ENCODE peak calls at places on chromosomes 5 and 9, in eight cellular contexts. S is fibroblast of the aortic adventitia, U is mammary epithelial cell, K is psoas muscle, Q is HFF-Myc, G is Peyer's patch, N is fibroblast of pulmonary artery, O is uterus. Z is an unnamed sample.

GRCh38 chr9:134917431-134918373 is at the start of gene FCN1:
- DNase-seq in S (no peak), U (no peak), K (no peak), Q (no peak), G (no peak), N (no peak), O (no peak), Z (no peak)

GRCh38 chr9:107593224-107593870 is 103.8 kb upstream of the KLF4 start:
- DNase-seq in S (no peak), U (no peak), K (no peak), Q (no peak), G (no peak), N (no peak), O (no peak), Z (no peak)

GRCh38 chr9:5514608-5515260 is 4.4 kb downstream of the PDCD1LG2 start:
- DNase-seq in S (no peak), U (no peak), K (no peak), Q (no peak), G (no peak), N (no peak), O (no peak), Z (no peak)

GRCh38 chr9:33919276-33919897 is 102.4 kb downstream of the UBE2R2 start:
- DNase-seq in S (no peak), U (no peak), K (no peak), Q (no peak), G (no peak), N (no peak), O (no peak), Z (no peak)

GRCh38 chr5:78065073-78065472 is 229.4 kb downstream of the AP3B1 start:
- DNase-seq in S (no peak), U (no peak), K (no peak), Q (no peak), G (no peak), N (no peak), O (no peak), Z (no peak)

GRCh38 chr5:93585054-93585751 is 2.2 kb downstream of the NR2F1 start:
- DNase-seq in S (peak), U (peak), K (no peak), Q (no peak), G (no peak), N (no peak), O (no peak), Z (peak)

GRCh38 chr9:97321681-97322080 is 14.2 kb downstream of the CCDC180 start:
- DNase-seq in S (no peak), U (no peak), K (no peak), Q (no peak), G (no peak), N (no peak), O (no peak), Z (no peak)

GRCh38 chr9:127049044-127049443 is 73.4 kb downstream of the ANGPTL2 start:
- DNase-seq in S (peak), U (peak), K (no peak), Q (peak), G (peak), N (peak), O (no peak), Z (peak)

GRCh38 chr5:26009742-26010141 is 1028.6 kb downstream of the CDH9 start:
- DNase-seq in S (no peak), U (no peak), K (no peak), Q (no peak), G (no peak), N (no peak), O (no peak), Z (no peak)

GRCh38 chr9:76985581-76985980 is 33.9 kb upstream of the FOXB2 start:
- DNase-seq in S (peak), U (no peak), K (no peak), Q (no peak), G (no peak), N (no peak), O (no peak), Z (peak)

GRCh38 chr9:94639045-94639995 is at the start of gene FBP1:
- DNase-seq in S (no peak), U (no peak), K (peak), Q (no peak), G (peak), N (peak), O (no peak), Z (peak)

GRCh38 chr5:103785569-103785968 is 223.0 kb upstream of the NUDT12 start:
- DNase-seq in S (peak), U (no peak), K (no peak), Q (no peak), G (no peak), N (peak), O (no peak), Z (peak)

GRCh38 chr5:97142521-97143254 is at the start of gene LIX1:
- DNase-seq in S (peak), U (peak), K (no peak), Q (peak), G (no peak), N (peak), O (no peak), Z (peak)

GRCh38 chr9:126556560-126557250 is 57.0 kb upstream of the LMX1B start:
- DNase-seq in S (no peak), U (no peak), K (no peak), Q (no peak), G (no peak), N (no peak), O (no peak), Z (no peak)

GRCh38 chr5:77972545-77973252 is 196.6 kb upstream of the TBCA start:
- DNase-seq in S (no peak), U (no peak), K (no peak), Q (no peak), G (no peak), N (no peak), O (no peak), Z (no peak)

GRCh38 chr5:6446626-6447309 is 1.9 kb upstream of the UBE2QL1 start:
- DNase-seq in S (no peak), U (no peak), K (no peak), Q (no peak), G (no peak), N (no peak), O (no peak), Z (peak)

GRCh38 chr5:155833282-155833681 is 493.7 kb upstream of the SGCD start:
- DNase-seq in S (no peak), U (no peak), K (no peak), Q (no peak), G (no peak), N (no peak), O (no peak), Z (no peak)

GRCh38 chr9:134641173-134641985 is at the start of gene COL5A1:
- DNase-seq in S (peak), U (peak), K (peak), Q (no peak), G (peak), N (peak), O (peak), Z (peak)

GRCh38 chr5:1172670-1173404 is 28.6 kb upstream of the SLC6A19 start:
- DNase-seq in S (no peak), U (no peak), K (peak), Q (no peak), G (no peak), N (no peak), O (no peak), Z (no peak)

GRCh38 chr5:80239680-80240367 is 16.0 kb downstream of the SERINC5 start:
- DNase-seq in S (peak), U (peak), K (no peak), Q (no peak), G (no peak), N (peak), O (no peak), Z (peak)

GRCh38 chr5:78547731-78548189 is 100.8 kb downstream of the LHFPL2 start:
- DNase-seq in S (peak), U (no peak), K (peak), Q (peak), G (no peak), N (peak), O (peak), Z (peak)

GRCh38 chr5:119302916-119303897 is 52.6 kb upstream of the TNFAIP8 start:
- DNase-seq in S (peak), U (peak), K (no peak), Q (peak), G (no peak), N (peak), O (no peak), Z (peak)

GRCh38 chr9:127503947-127504886 is 52.9 kb downstream of the LRSAM1 start:
- DNase-seq in S (peak), U (peak), K (peak), Q (peak), G (peak), N (peak), O (peak), Z (peak)

GRCh38 chr5:120108586-120109254 is 355.4 kb upstream of the PRR16 start:
- DNase-seq in S (peak), U (peak), K (no peak), Q (no peak), G (no peak), N (peak), O (no peak), Z (peak)

GRCh38 chr5:11595045-11595444 is 309.2 kb downstream of the CTNND2 start:
- DNase-seq in S (no peak), U (no peak), K (no peak), Q (no peak), G (no peak), N (no peak), O (no peak), Z (no peak)

GRCh38 chr5:61298580-61298979 is 33.5 kb upstream of the ZSWIM6 start:
- DNase-seq in S (no peak), U (peak), K (no peak), Q (no peak), G (no peak), N (peak), O (no peak), Z (peak)

GRCh38 chr5:146079695-146080361 is 25.5 kb downstream of the PLAC8L1 start:
- DNase-seq in S (peak), U (peak), K (no peak), Q (no peak), G (no peak), N (peak), O (no peak), Z (peak)

GRCh38 chr9:95450171-95451107 is 66.3 kb downstream of the PTCH1 start:
- DNase-seq in S (no peak), U (no peak), K (no peak), Q (no peak), G (no peak), N (no peak), O (no peak), Z (no peak)

GRCh38 chr5:133998807-133999206 is 6.0 kb downstream of the VDAC1 start:
- DNase-seq in S (no peak), U (no peak), K (no peak), Q (no peak), G (no peak), N (no peak), O (no peak), Z (no peak)

GRCh38 chr5:126235628-126236027 is 187.6 kb upstream of the GRAMD2B start:
- DNase-seq in S (no peak), U (no peak), K (no peak), Q (no peak), G (no peak), N (no peak), O (no peak), Z (no peak)

GRCh38 chr9:98766548-98766947 is 29.8 kb downstream of the ANKS6 start:
- DNase-seq in S (no peak), U (no peak), K (no peak), Q (no peak), G (no peak), N (peak), O (no peak), Z (peak)

GRCh38 chr9:15155826-15156225 is 151.2 kb downstream of the TTC39B start:
- DNase-seq in S (peak), U (no peak), K (no peak), Q (no peak), G (no peak), N (peak), O (peak), Z (peak)

GRCh38 chr5:91848453-91848852 is 465.3 kb upstream of the ARRDC3 start:
- DNase-seq in S (no peak), U (peak), K (no peak), Q (peak), G (no peak), N (peak), O (no peak), Z (peak)

GRCh38 chr5:33968133-33969005 is 16.1 kb downstream of the SLC45A2 start:
- DNase-seq in S (peak), U (peak), K (no peak), Q (no peak), G (no peak), N (peak), O (no peak), Z (peak)

GRCh38 chr9:98107926-98108325 is 11.1 kb downstream of the TRIM14 start:
- DNase-seq in S (no peak), U (no peak), K (no peak), Q (no peak), G (no peak), N (no peak), O (no peak), Z (no peak)

GRCh38 chr5:78758169-78758839 is 109.7 kb upstream of the LHFPL2 start:
- DNase-seq in S (peak), U (no peak), K (no peak), Q (no peak), G (no peak), N (no peak), O (no peak), Z (peak)

DNA sequence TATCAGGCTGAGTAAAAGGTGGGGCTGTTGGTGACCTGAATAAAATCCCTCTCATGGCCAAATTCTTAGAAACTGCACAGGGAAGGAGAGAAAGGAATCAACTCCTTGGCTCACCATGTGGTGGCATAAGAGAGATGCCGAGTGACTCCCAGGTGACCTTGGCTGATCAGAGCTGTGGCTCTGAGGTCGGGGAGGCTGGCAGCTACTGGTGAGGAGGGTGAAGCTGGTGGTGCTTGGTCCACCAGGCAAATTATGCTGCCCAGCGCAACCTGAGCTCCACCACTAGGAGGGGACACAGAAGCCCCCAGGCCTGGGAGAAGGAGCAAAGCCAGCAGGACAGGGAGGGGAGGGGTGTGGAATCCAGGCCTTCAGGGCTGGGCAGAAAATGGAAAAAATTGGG is 111.2 kb upstream of the IL12B start:
- DNase-seq in S (no peak), U (no peak), K (no peak), Q (no peak), G (no peak), N (no peak), O (no peak), Z (no peak)
- TF ChIP-seq CTCF in S (peak), U (peak), K (no peak), Q (no peak), G (no peak), N (peak), O (no peak), Z (peak)

DNA sequence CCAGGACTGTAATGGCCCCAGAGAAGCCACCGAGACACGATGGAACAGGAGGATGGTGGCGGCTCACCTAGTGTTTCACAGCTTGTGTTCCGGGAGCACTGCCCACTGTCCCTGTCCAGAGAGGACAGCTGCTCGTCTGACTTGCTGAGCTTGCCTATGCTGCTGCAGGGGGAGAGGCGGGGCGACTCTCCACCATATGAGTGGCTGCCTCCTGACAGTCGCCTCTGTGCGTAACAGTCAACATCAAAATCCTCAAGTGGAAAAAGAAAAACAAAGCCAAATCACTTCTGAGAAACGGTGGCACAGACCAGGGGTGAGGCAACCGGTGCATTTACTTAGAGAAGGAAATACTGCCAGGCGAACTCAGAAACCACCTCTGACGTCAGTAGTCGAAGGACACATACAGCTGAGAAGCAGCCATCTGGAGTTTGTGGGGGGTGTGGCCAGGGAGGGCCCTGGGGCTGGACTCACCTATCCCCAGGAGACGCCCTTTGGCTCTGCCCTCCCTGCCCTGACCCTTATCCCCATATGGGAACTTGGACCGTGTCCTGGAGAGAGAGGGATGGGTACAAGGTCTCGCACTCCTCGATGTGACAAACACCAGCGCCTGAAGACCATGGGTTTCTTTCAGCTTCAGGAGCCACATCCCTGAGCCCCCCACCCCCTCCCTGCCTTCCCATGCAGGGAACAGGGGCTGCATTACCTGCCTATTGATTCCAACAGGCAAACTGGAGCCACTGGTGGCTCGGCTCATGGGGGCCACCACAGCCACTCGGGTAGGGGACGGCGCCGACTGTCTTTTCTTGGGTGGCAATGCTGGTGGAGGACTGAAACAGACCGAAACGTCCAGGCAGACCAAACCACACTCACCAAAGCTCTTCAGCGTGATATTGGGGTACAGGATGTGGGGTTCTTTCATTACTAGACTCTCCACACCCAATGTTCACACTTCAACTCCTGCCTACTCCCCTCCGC is 82.8 kb downstream of the PRRT1B start:
- DNase-seq in S (peak), U (no peak), K (peak), Q (no peak), G (peak), N (peak), O (no peak), Z (peak)
- H3K4me3 ChIP-seq in S (no peak), U (no peak), K (peak), Q (no peak), G (peak), N (no peak), O (no peak), Z (no peak)

GRCh38 chr5:32692066-32692746 is 18.9 kb upstream of the NPR3 start:
- DNase-seq in S (peak), U (no peak), K (no peak), Q (no peak), G (no peak), N (peak), O (no peak), Z (peak)

GRCh38 chr5:32684261-32684660 is 26.9 kb upstream of the NPR3 start:
- DNase-seq in S (no peak), U (no peak), K (no peak), Q (no peak), G (no peak), N (no peak), O (no peak), Z (no peak)

GRCh38 chr5:32687167-32687831 is 23.8 kb upstream of the NPR3 start:
- DNase-seq in S (peak), U (no peak), K (no peak), Q (no peak), G (no peak), N (peak), O (no peak), Z (peak)

GRCh38 chr5:32690153-32690552 is 21.0 kb upstream of the NPR3 start:
- DNase-seq in S (no peak), U (no peak), K (no peak), Q (no peak), G (no peak), N (no peak), O (no peak), Z (peak)
- TF ChIP-seq CTCF in S (peak), U (peak), K (peak), Q (peak), G (no peak), N (peak), O (no peak), Z (peak)

GRCh38 chr5:131223751-131224386 is 40.0 kb upstream of the CDC42SE2 start:
- DNase-seq in S (no peak), U (no peak), K (no peak), Q (no peak), G (no peak), N (no peak), O (no peak), Z (no peak)

GRCh38 chr5:131221888-131222287 is 42.0 kb upstream of the CDC42SE2 start:
- DNase-seq in S (peak), U (peak), K (no peak), Q (no peak), G (no peak), N (peak), O (no peak), Z (peak)

GRCh38 chr5:131220566-131220965 is 43.3 kb upstream of the CDC42SE2 start:
- DNase-seq in S (no peak), U (no peak), K (no peak), Q (no peak), G (no peak), N (no peak), O (no peak), Z (no peak)

GRCh38 chr5:131224387-131225191 is 39.3 kb upstream of the CDC42SE2 start:
- DNase-seq in S (no peak), U (no peak), K (peak), Q (no peak), G (peak), N (no peak), O (no peak), Z (peak)

GRCh38 chr5:131222731-131223130 is 41.1 kb upstream of the CDC42SE2 start:
- DNase-seq in S (no peak), U (no peak), K (no peak), Q (no peak), G (no peak), N (no peak), O (no peak), Z (no peak)
- H3K4me3 ChIP-seq in S (no peak), U (no peak), K (no peak), Q (no peak), G (no peak), N (no peak), O (no peak), Z (no peak)

GRCh38 chr5:54769072-54769471 is 216.3 kb downstream of the ESM1 start:
- DNase-seq in S (no peak), U (no peak), K (no peak), Q (no peak), G (no peak), N (no peak), O (no peak), Z (no peak)
- TF ChIP-seq CTCF in S (no peak), U (peak), K (no peak), Q (no peak), G (no peak), N (no peak), O (no peak), Z (peak)